ENCODE peak calls at places on chromosomes 5 and 9, in seven cellular contexts. T, A, C, S, F, L and U are unnamed samples.

GRCh38 chr5:127536687-127537086 is 19.2 kb downstream of the PRRC1 start:
- DNase-seq in T (peak; percentile 14), A (no peak), C (no peak), S (no peak), F (no peak), L (no peak), U (no peak)

GRCh38 chr9:131273146-131273545 is 3.2 kb downstream of the FAM78A start:
- DNase-seq in T (no peak), A (no peak), C (no peak), S (no peak), F (peak; percentile 47), L (no peak), U (no peak)

GRCh38 chr9:74824654-74825053 is 63.1 kb downstream of the TRPM6 start:
- DNase-seq in T (no peak), A (no peak), C (no peak), S (no peak), F (no peak), L (no peak), U (no peak)

GRCh38 chr5:54785729-54786548 is 199.5 kb downstream of the ESM1 start:
- DNase-seq in T (peak; percentile 29), A (no peak), C (no peak), S (no peak), F (no peak), L (no peak), U (no peak)

GRCh38 chr9:68625559-68625958 is 79.5 kb upstream of the PIP5K1B start:
- DNase-seq in T (no peak), A (no peak), C (no peak), S (no peak), F (no peak), L (no peak), U (no peak)

GRCh38 chr9:114606597-114607207 is 4.4 kb upstream of the TMEM268 start:
- DNase-seq in T (no peak), A (no peak), C (no peak), S (no peak), F (no peak), L (no peak), U (no peak)

GRCh38 chr5:134370306-134370870 is 981 bp upstream of the UBE2B start:
- DNase-seq in T (no peak), A (no peak), C (no peak), S (no peak), F (no peak), L (no peak), U (no peak)

GRCh38 chr5:135054546-135054945 is 20.5 kb upstream of the PITX1 start:
- DNase-seq in T (no peak), A (no peak), C (no peak), S (no peak), F (no peak), L (no peak), U (no peak)

GRCh38 chr5:119367502-119368237 is 11.9 kb downstream of the TNFAIP8 start:
- DNase-seq in T (no peak), A (no peak), C (no peak), S (no peak), F (peak; percentile 48), L (no peak), U (no peak)

GRCh38 chr9:134347996-134348395 is 21.7 kb downstream of the RXRA start:
- DNase-seq in T (no peak), A (no peak), C (no peak), S (no peak), F (no peak), L (no peak), U (no peak)

GRCh38 chr9:34493972-34494535 is 28.7 kb downstream of the ENHO start:
- DNase-seq in T (no peak), A (peak; percentile 78), C (peak; percentile 69), S (peak; percentile 23), F (peak; percentile 50), L (peak; percentile 5), U (no peak)

GRCh38 chr5:160970605-160971191 is 118.7 kb upstream of the ATP10B start:
- DNase-seq in T (no peak), A (no peak), C (no peak), S (no peak), F (no peak), L (no peak), U (no peak)

GRCh38 chr9:35605336-35606137 is 475 bp downstream of the TESK1 start:
- DNase-seq in T (peak; percentile 88), A (peak; percentile 48), C (peak; percentile 27), S (peak; percentile 44), F (peak; percentile 62), L (peak; percentile 21), U (peak; percentile 42)

GRCh38 chr9:86613943-86614342 is 259.7 kb upstream of the TUT7 start:
- DNase-seq in T (no peak), A (no peak), C (no peak), S (no peak), F (no peak), L (no peak), U (no peak)

GRCh38 chr5:178522361-178522760 is 67.8 kb downstream of the COL23A1 start:
- DNase-seq in T (no peak), A (no peak), C (no peak), S (no peak), F (no peak), L (no peak), U (no peak)

GRCh38 chr9:95458666-95459065 is 58.1 kb downstream of the PTCH1 start:
- DNase-seq in T (peak; percentile 83), A (no peak), C (no peak), S (no peak), F (no peak), L (no peak), U (no peak)

GRCh38 chr5:142661143-142661542 is 24.7 kb downstream of the FGF1 start:
- DNase-seq in T (no peak), A (no peak), C (no peak), S (no peak), F (no peak), L (no peak), U (no peak)
- TF ChIP-seq CTCF in T (no peak), A (no peak), C (peak; percentile 19), S (no peak), F (no peak), L (no peak), U (no peak)

DNA sequence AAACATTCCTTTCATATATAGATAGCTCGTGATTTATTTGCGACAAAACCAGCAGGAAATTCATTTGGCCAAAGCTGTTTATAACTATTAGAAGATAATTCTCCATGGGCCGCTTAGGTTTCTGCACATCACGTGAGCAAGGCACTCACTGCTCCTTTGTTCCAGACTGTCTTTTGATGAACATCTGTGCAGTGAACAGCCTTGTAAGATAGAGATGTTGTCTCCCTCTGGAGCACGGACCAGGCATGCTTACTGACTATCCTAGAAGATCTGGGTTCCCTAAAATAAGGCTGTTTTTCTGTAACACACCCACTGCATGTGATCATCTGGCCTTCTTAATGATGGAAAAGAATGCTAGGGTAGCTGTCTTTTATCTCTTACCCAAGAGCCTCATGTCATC is 30.9 kb downstream of the YIPF5 start:
- DNase-seq in T (no peak), A (no peak), C (no peak), S (no peak), F (no peak), L (no peak), U (no peak)
- TF ChIP-seq CTCF in T (no peak), A (no peak), C (no peak), S (peak; percentile 6), F (no peak), L (no peak), U (no peak)

GRCh38 chr9:2116073-2116472 is 100.9 kb downstream of the SMARCA2 start:
- DNase-seq in T (peak; percentile 23), A (peak; percentile 55), C (peak; percentile 40), S (no peak), F (peak; percentile 24), L (no peak), U (peak; percentile 12)
- TF ChIP-seq CTCF in T (peak; percentile 57), A (peak; percentile 70), C (peak; percentile 68), S (peak; percentile 17), F (peak; percentile 33), L (no peak), U (no peak)

DNA sequence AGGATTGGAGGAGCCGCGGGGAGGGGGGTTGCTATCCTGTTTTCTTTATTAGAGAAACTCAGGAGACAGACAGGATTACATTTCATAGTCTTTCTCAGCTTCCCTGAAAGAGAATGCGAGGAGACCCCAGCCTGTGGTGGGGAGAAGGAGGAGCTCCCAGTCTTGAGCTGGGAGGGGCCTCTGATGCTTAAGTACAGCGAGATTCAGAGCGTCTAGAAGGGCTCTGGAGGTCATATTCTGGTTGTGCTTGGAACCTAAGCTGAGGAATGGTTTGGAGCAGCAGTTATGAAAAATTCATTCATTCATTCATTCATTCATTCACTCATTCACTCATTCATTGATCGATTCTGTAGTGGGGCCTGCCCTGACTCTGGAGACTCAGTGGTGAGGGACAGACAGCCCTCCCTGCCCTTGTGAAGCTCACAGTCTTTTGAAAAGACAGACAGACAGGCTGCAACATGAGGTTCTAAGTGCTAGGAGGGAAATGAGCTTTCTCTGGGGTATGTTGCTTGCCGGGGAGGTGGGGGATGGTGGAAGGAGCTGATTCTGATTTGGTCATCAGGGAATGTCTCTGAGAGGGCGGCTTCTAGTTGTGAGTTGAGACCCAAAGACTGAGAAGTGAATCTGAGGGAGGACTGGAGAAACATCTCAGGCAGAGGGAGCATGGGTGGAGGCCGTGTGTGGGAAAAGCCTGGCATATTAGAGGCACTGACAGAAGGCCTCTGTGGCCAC is 2.5 kb upstream of the SPRY4 start:
- DNase-seq in T (no peak), A (no peak), C (no peak), S (no peak), F (no peak), L (no peak), U (no peak)
- TF ChIP-seq CTCF in T (peak; percentile 17), A (no peak), C (no peak), S (no peak), F (no peak), L (no peak), U (no peak)

GRCh38 chr9:98860871-98861293 is 53.4 kb downstream of the GALNT12 start:
- DNase-seq in T (peak; percentile 49), A (no peak), C (peak; percentile 24), S (peak; percentile 64), F (no peak), L (no peak), U (no peak)
- TF ChIP-seq CTCF in T (peak; percentile 74), A (no peak), C (no peak), S (peak; percentile 41), F (no peak), L (no peak), U (no peak)